ENCODE peak calls at places on chromosomes 11 and 22, in four cellular contexts. K, C, S and N are unnamed samples.
A peak's percentile ranks its signal among the peaks of the same experiment; 100 is the strongest.

GRCh38 chr11:107587306-107587979 is 3.5 kb upstream of the ELMOD1 start:
- DNase-seq in K (no peak), C (no peak), S (no peak), N (no peak)

GRCh38 chr11:102830328-102830727 is 13.1 kb downstream of the MMP3 start:
- DNase-seq in K (no peak), C (no peak), S (no peak), N (no peak)

GRCh38 chr11:29306527-29306926 is 710.3 kb downstream of the KCNA4 start:
- DNase-seq in K (peak; percentile 62), C (no peak), S (no peak), N (no peak)

GRCh38 chr11:64095949-64096348 is 60.2 kb downstream of the FLRT1 start:
- DNase-seq in K (no peak), C (no peak), S (no peak), N (no peak)

GRCh38 chr22:37999640-38000272 is 15.4 kb upstream of the SOX10 start:
- DNase-seq in K (no peak), C (no peak), S (no peak), N (peak; percentile 23)

GRCh38 chr22:26486394-26486793 is 2.7 kb downstream of the SRRD start:
- DNase-seq in K (no peak), C (no peak), S (no peak), N (no peak)

GRCh38 chr11:121240650-121241299 is 51.8 kb upstream of the SC5D start:
- DNase-seq in K (no peak), C (no peak), S (no peak), N (no peak)

GRCh38 chr22:37425800-37426531 is 1.3 kb downstream of the ELFN2 start:
- DNase-seq in K (peak; percentile 13), C (no peak), S (no peak), N (peak; percentile 25)

GRCh38 chr11:91972665-91973266 is 251.9 kb upstream of the FAT3 start:
- DNase-seq in K (no peak), C (no peak), S (no peak), N (no peak)

GRCh38 chr22:35739642-35740041 is 22.0 kb downstream of the APOL5 start:
- DNase-seq in K (no peak), C (no peak), S (no peak), N (no peak)